ENCODE peak calls at places on chromosomes 6 and 20, in eight cellular contexts. Z, X, H, K, D, L, U and G are unnamed samples.

GRCh38 chr6:125974214-125974866 is 12.0 kb upstream of the TRMT11 start:
- ATAC-seq in U (peak), X (peak), K (peak), H (peak), L (peak), D (no peak), Z (peak), G (peak)

GRCh38 chr6:45076217-45076616 is 251.9 kb upstream of the RUNX2 start:
- ATAC-seq in K (no peak), U (no peak), X (no peak), L (no peak), H (no peak), Z (no peak), D (no peak), G (no peak)

GRCh38 chr6:37878150-37878710 is 58.7 kb downstream of the ZFAND3 start:
- ATAC-seq in Z (peak), K (no peak), L (peak), U (peak), D (peak), X (peak), H (peak), G (no peak)

GRCh38 chr20:10476319-10476724 is 41.2 kb downstream of the SLX4IP start:
- ATAC-seq in Z (no peak), K (no peak), X (peak), U (peak), H (no peak), D (no peak), L (peak), G (no peak)

GRCh38 chr6:37583261-37583660 is 83.6 kb upstream of the CCDC167 start:
- ATAC-seq in H (no peak), Z (no peak), U (no peak), K (no peak), X (peak), D (no peak), L (peak), G (no peak)

GRCh38 chr6:135210632-135211305 is 29.7 kb downstream of the MYB start:
- ATAC-seq in U (no peak), X (no peak), D (no peak), L (no peak), K (no peak), H (no peak), Z (no peak), G (no peak)

GRCh38 chr20:48749437-48749836 is 78.4 kb downstream of the PREX1 start:
- ATAC-seq in L (no peak), H (peak), Z (no peak), U (peak), K (no peak), X (no peak), D (no peak), G (no peak)

GRCh38 chr20:9458075-9458818 is 56.1 kb upstream of the LAMP5 start:
- ATAC-seq in L (peak), U (no peak), D (peak), K (peak), X (no peak), Z (peak), H (no peak), G (no peak)

GRCh38 chr6:118708736-118709135 is 57.3 kb upstream of the CEP85L start:
- ATAC-seq in K (no peak), H (peak), X (no peak), L (peak), U (no peak), D (no peak), Z (no peak), G (no peak)

GRCh38 chr6:144438103-144438502 is 153.0 kb downstream of the UTRN start:
- ATAC-seq in U (no peak), L (no peak), D (no peak), H (no peak), X (no peak), K (peak), Z (no peak), G (no peak)

GRCh38 chr6:167499161-167499660 is 174.3 kb downstream of the TTLL2 start:
- ATAC-seq in X (no peak), L (no peak), Z (no peak), K (peak), U (no peak), D (no peak), H (no peak), G (no peak)

GRCh38 chr6:90204327-90204726 is 92.3 kb downstream of the BACH2 start:
- ATAC-seq in H (no peak), X (peak), D (no peak), U (peak), L (no peak), Z (no peak), K (no peak), G (no peak)

GRCh38 chr6:43992783-43993505 is 134.3 kb downstream of the MRPL14 start:
- ATAC-seq in Z (no peak), L (no peak), X (no peak), D (no peak), K (no peak), U (no peak), H (no peak), G (no peak)

GRCh38 chr6:114228675-114229074 is 114.1 kb downstream of the HS3ST5 start:
- ATAC-seq in H (no peak), U (no peak), Z (no peak), D (no peak), X (no peak), K (no peak), L (no peak), G (no peak)

GRCh38 chr6:154980273-154981070 is 14.6 kb upstream of the TIAM2 start:
- ATAC-seq in X (no peak), L (no peak), K (peak), U (no peak), Z (no peak), D (no peak), H (no peak), G (no peak)

GRCh38 chr6:110999634-111000270 is 17.9 kb downstream of the RPF2 start:
- ATAC-seq in U (peak), H (no peak), D (no peak), K (no peak), X (no peak), Z (peak), L (peak), G (no peak)
- TF ChIP-seq CTCF in U (no peak), H (no peak), D (no peak), K (peak), X (peak), Z (peak), L (peak), G (no peak)

GRCh38 chr6:30154709-30155521 is 6.1 kb downstream of the TRIM10 start:
- ATAC-seq in D (no peak), U (no peak), Z (peak), K (peak), H (peak), L (no peak), X (peak), G (peak)

GRCh38 chr6:30158475-30159025 is 2.5 kb downstream of the TRIM10 start:
- ATAC-seq in Z (no peak), D (no peak), U (no peak), H (no peak), L (no peak), X (no peak), K (no peak), G (no peak)

GRCh38 chr6:30155522-30156261 is 5.3 kb downstream of the TRIM10 start:
- ATAC-seq in L (no peak), U (no peak), Z (peak), D (no peak), X (peak), K (no peak), H (no peak), G (no peak)

GRCh38 chr6:30154061-30154460 is 7.0 kb downstream of the TRIM10 start:
- ATAC-seq in D (no peak), K (no peak), U (no peak), H (no peak), X (no peak), Z (no peak), L (no peak), G (no peak)

GRCh38 chr6:30156262-30156599 is 4.8 kb downstream of the TRIM10 start:
- ATAC-seq in X (peak), K (no peak), H (no peak), L (no peak), D (no peak), Z (peak), U (peak), G (peak)
- TF ChIP-seq POLR2AphosphoS5 in X (peak), K (no peak), H (no peak), L (no peak), D (no peak), Z (peak), U (no peak), G (no peak)

GRCh38 chr6:48449002-48449401 is 338.0 kb upstream of the PTCHD4 start:
- ATAC-seq in K (no peak), U (no peak), L (no peak), D (no peak), Z (no peak), X (no peak), H (no peak), G (no peak)

DNA sequence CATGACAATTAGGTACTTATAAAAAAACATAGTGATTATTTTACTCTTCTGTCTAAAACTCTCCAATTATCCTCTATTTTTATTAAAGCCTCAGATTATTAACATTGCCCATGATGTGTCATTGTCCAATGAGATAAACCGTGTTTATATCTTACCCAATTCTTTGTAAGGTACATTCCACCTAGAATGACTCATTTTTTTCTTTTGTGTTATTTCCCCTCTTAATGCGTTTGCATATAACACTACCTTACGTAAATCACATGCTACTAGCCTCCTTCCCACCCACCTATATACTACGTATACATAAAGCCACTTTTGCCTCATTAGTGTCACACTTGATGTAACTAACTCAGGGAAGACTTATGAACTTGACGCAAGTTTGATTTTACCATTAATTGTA is 336.3 kb upstream of the PTCHD4 start:
- ATAC-seq in D (no peak), U (no peak), Z (no peak), X (no peak), K (no peak), H (no peak), L (no peak), G (no peak)
- H3K27ac ChIP-seq in D (no peak), U (no peak), Z (no peak), X (no peak), K (no peak), H (no peak), L (no peak), G (no peak)

GRCh38 chr6:2205396-2205795 is 40.0 kb downstream of the GMDS start:
- ATAC-seq in U (no peak), H (no peak), D (no peak), Z (no peak), X (no peak), K (no peak), L (no peak), G (no peak)

GRCh38 chr6:2213082-2213481 is 32.3 kb downstream of the GMDS start:
- ATAC-seq in L (no peak), Z (no peak), U (no peak), D (no peak), K (no peak), X (no peak), H (no peak), G (no peak)

GRCh38 chr6:2204272-2204671 is 41.1 kb downstream of the GMDS start:
- ATAC-seq in Z (no peak), D (no peak), X (no peak), H (no peak), L (no peak), U (no peak), K (no peak), G (no peak)

GRCh38 chr6:2209226-2209809 is 36.1 kb downstream of the GMDS start:
- ATAC-seq in X (no peak), Z (peak), K (peak), L (peak), U (peak), H (peak), D (peak), G (no peak)
- TF ChIP-seq CTCF in X (peak), Z (peak), K (peak), L (peak), U (peak), H (peak), D (peak), G (peak)

DNA sequence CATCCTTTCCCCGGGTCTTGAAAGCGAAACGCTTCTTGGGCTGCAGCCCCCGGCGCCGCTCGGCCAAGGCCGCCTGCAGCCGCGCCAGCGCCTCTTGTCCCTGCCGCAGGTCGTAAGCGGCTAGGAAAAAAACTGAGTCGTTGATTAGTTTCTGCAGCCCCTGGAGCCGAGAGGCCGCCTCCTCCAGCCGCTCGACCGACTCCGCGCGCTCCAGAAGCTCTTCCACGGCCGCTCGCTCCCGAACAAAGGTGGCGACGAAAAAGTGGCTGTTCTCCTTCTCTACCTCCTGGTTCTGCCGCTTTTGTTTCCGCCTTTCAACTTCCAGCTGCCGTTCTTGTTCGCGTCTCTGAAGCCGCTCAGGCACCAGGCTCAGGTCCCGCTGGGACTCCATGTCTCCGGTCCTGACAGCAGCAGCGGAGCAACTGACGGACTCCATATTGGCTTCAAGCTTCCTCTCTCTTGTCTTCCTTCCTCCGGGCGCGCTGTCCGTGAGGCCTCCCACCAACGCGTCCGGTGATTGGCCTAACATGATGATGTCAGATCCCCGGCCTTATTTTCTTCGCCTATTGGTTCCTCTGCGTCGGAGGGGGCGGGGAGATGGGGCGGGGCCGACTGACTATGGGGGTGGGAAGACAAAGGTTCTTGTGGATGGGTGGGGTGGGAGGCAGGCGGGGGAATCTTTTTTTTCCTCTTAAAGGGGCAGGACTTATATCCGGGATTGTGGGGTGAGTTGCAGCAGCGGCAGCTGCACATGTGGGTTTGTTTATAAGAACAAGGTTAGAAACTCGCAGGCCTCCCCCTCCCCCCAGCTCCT is at the start of gene TBCC:
- ATAC-seq in X (peak), U (peak), Z (peak), L (peak), H (peak), K (peak), D (peak), G (peak)
- TF ChIP-seq POLR2AphosphoS5 in X (peak), U (peak), Z (peak), L (peak), H (peak), K (peak), D (peak), G (peak)

GRCh38 chr6:166045173-166045957 is 122.3 kb downstream of the TBXT start:
- ATAC-seq in K (no peak), X (no peak), L (no peak), D (no peak), U (no peak), H (no peak), Z (no peak), G (no peak)

GRCh38 chr6:166046232-166046631 is 121.4 kb downstream of the TBXT start:
- ATAC-seq in X (no peak), Z (no peak), D (no peak), H (no peak), L (no peak), U (no peak), K (no peak), G (peak)

GRCh38 chr6:166050559-166050958 is 117.1 kb downstream of the TBXT start:
- ATAC-seq in D (peak), U (no peak), X (no peak), K (no peak), H (no peak), L (no peak), Z (no peak), G (no peak)

GRCh38 chr6:166041277-166041676 is 126.4 kb downstream of the TBXT start:
- ATAC-seq in U (no peak), Z (no peak), H (no peak), X (no peak), K (no peak), L (no peak), D (no peak), G (no peak)

DNA sequence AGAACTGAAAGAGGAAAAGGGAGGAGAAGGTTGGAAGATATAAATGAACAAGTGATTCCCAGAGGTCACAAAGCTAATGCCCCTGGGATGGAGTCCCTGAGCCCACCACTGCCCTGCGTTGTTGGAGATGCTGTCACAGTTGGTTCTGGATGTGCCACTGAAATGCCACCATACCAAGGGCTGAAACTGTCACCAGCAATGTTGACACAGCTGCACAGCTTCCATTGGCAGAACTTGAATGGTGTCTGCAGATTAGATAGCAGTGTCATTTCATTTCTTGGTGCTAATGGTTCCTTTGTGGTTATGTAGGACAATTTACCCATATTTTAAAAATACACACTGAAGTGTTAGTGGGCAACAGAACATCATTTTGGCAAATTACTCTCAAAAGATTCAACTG is 120.7 kb downstream of the TBXT start:
- ATAC-seq in U (no peak), Z (no peak), X (no peak), L (no peak), H (no peak), K (no peak), D (no peak), G (no peak)
- H3K27ac ChIP-seq in U (no peak), Z (no peak), X (no peak), L (no peak), H (no peak), K (no peak), D (no peak), G (peak)

GRCh38 chr20:37758332-37758731 is 64.5 kb downstream of the CTNNBL1 start:
- ATAC-seq in H (peak), Z (peak), X (no peak), L (peak), U (peak), K (peak), D (peak), G (no peak)
- TF ChIP-seq CTCF in H (peak), Z (no peak), X (no peak), L (peak), U (peak), K (peak), D (peak), G (no peak)

GRCh38 chr6:169669147-169669546 is 32.7 kb downstream of the WDR27 start:
- ATAC-seq in H (no peak), D (no peak), U (no peak), X (no peak), L (no peak), K (no peak), Z (no peak), G (no peak)

GRCh38 chr6:169668203-169668847 is 33.5 kb downstream of the WDR27 start:
- ATAC-seq in L (no peak), X (no peak), H (no peak), D (peak), U (no peak), Z (no peak), K (no peak), G (no peak)

GRCh38 chr6:169667716-169668115 is 34.1 kb downstream of the WDR27 start:
- ATAC-seq in D (no peak), L (no peak), K (no peak), Z (no peak), H (no peak), X (no peak), U (no peak), G (no peak)

GRCh38 chr6:169671563-169671962 is 30.3 kb downstream of the WDR27 start:
- ATAC-seq in K (no peak), X (no peak), L (no peak), D (no peak), U (no peak), H (no peak), Z (no peak), G (no peak)

GRCh38 chr6:169669889-169670288 is 31.9 kb downstream of the WDR27 start:
- ATAC-seq in X (peak), D (no peak), H (no peak), U (no peak), Z (no peak), K (no peak), L (no peak), G (peak)
- TF ChIP-seq POLR2AphosphoS5 in X (peak), D (no peak), H (no peak), U (no peak), Z (no peak), K (no peak), L (no peak), G (no peak)

DNA sequence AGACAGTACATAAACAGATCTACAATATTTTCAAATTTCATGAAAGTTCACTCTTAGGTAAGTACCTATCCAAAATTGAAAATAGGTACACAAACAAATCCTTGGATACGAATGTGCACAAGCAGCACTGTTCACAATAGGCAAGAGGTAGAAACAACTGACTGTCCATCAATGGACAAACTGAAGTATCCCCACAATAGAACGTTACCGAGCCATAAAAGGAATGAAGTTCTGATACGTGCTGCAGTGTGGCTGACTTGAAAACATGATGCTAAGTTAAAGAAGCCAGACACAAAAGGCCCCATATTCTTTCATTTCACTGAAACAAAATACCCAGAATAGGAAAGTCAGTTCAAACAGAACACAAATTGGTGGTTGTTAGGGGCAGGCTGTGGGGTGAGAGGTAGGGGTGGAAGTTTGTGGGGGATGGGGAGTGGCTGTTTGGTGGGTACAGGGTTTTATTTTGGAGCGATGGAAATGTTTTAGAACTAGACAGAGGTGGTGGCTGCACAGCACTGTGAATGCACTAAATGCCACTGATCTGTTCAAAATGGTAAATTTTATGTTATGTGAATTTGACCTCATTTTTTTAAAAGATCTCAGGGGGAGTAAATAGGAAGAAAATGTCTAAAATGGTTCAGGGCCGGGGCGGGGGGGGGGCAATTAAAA is 89.5 kb downstream of the ZMYND8 start:
- ATAC-seq in U (no peak), D (no peak), K (no peak), Z (no peak), L (no peak), X (no peak), H (no peak), G (no peak)
- H3K27ac ChIP-seq in U (no peak), D (peak), K (no peak), Z (no peak), L (no peak), X (no peak), H (peak), G (no peak)

GRCh38 chr20:63740501-63741353 is 1.2 kb downstream of the SLC2A4RG start:
- ATAC-seq in L (peak), Z (peak), U (peak), X (peak), D (peak), K (peak), H (peak), G (peak)
- TF ChIP-seq CTCF in L (no peak), Z (no peak), U (peak), X (peak), D (no peak), K (peak), H (no peak), G (no peak)